ENCODE peak calls at places on chromosomes 5 and 9, in eight cellular contexts. P is cardiac fibroblast, E is adrenal gland, W is colonic mucosa, J is MM.1S, V is thyroid gland, D is A549, U is heart left ventricle. Y is an unnamed sample.
A peak's percentile ranks its signal among the peaks of the same experiment; 100 is the strongest.

GRCh38 chr5:7927466-7928375 is 58.8 kb downstream of the MTRR start:
- DNase-seq in E (peak; percentile 34), P (peak; percentile 59), U (peak; percentile 18), J (peak; percentile 44), D (peak; percentile 60), V (peak; percentile 66), W (peak; percentile 71), Y (peak; percentile 10)

GRCh38 chr5:2581418-2581817 is 170.1 kb downstream of the IRX2 start:
- DNase-seq in W (no peak), P (no peak), D (no peak), V (no peak), J (no peak), E (no peak), U (no peak), Y (no peak)

GRCh38 chr9:1173211-1173610 is 123.1 kb downstream of the DMRT2 start:
- DNase-seq in V (peak; percentile 29), U (no peak), J (no peak), P (no peak), W (peak; percentile 61), E (no peak), D (no peak), Y (no peak)

GRCh38 chr5:73299665-73300435 is 126.9 kb downstream of the TMEM174 start:
- DNase-seq in D (no peak), V (no peak), E (no peak), J (no peak), P (no peak), W (no peak), U (no peak), Y (no peak)

GRCh38 chr9:133529457-133529856 is 4.7 kb upstream of the MYMK start:
- DNase-seq in V (no peak), E (no peak), W (no peak), J (no peak), D (no peak), U (no peak), P (no peak), Y (no peak)

GRCh38 chr9:112878752-112879151 is 11.9 kb downstream of the SLC46A2 start:
- DNase-seq in P (no peak), D (no peak), W (no peak), E (no peak), J (no peak), U (no peak), V (no peak), Y (no peak)

GRCh38 chr5:90050135-90050534 is 359.4 kb downstream of the CETN3 start:
- DNase-seq in J (no peak), U (no peak), D (no peak), E (no peak), W (no peak), P (no peak), V (no peak), Y (no peak)

GRCh38 chr9:129356871-129357772 is 179.1 kb upstream of the IER5L start:
- DNase-seq in P (no peak), J (no peak), V (no peak), E (no peak), W (no peak), D (no peak), U (no peak), Y (no peak)

DNA sequence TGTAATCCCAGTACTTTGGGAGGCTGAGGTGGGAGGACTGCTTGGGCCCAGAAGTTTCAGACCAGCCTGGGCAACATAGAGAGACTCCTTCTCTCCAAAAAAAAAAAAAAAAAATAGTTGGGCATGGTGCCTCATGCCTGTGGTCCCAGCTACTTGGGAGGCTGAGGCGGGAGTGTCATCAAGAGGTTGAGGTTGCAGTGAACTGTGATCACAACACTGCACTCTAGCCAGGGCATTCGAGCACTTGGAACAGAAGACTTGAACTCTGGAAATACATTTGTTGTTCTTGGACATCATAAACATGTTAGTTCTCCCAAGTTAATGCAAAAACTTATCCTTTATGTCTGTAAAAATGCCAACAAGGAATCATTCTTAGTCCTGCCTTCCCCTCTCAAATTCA is 29.6 kb downstream of the EHMT1 start:
- DNase-seq in D (no peak), J (no peak), E (no peak), W (no peak), U (no peak), P (peak; percentile 59), V (no peak), Y (no peak)
- TF ChIP-seq CTCF in D (no peak), J (no peak), E (no peak), W (no peak), U (no peak), P (no peak), V (no peak), Y (no peak)

GRCh38 chr5:83393467-83393866 is 78.1 kb upstream of the VCAN start:
- DNase-seq in W (no peak), D (no peak), P (no peak), E (no peak), J (no peak), U (no peak), V (no peak), Y (no peak)
- H3K4me3 ChIP-seq in W (no peak overlapping the region), D (no peak overlapping the region), P (no peak overlapping the region), E (no peak overlapping the region), J (no peak overlapping the region), U (no peak overlapping the region), V (no peak overlapping the region), Y (no peak overlapping the region)

DNA sequence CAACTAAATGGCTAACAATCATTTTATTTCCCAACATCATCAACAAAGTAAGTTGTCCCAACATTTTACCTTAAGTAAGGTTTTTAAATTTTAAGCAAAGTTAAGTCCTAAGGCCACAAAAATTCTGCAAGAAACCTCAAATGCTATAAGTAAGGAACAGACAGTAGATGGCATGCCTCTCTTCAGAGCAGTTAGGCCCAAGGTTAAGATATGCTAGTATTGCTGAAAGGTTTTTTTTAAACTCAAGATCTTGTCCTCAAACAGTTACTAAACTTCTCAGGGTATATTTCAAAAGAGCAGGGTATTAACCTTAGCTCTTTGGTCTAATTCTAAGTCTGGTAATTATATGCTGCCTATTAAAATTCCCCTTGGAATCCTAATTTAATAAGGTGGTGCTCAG is 35.1 kb downstream of the PJA2 start:
- DNase-seq in V (no peak), U (no peak), P (peak; percentile 26), W (no peak), D (no peak), E (no peak), J (no peak), Y (no peak)
- TF ChIP-seq CTCF in V (no peak), U (no peak), P (no peak), W (no peak), D (no peak), E (no peak), J (no peak), Y (no peak)

DNA sequence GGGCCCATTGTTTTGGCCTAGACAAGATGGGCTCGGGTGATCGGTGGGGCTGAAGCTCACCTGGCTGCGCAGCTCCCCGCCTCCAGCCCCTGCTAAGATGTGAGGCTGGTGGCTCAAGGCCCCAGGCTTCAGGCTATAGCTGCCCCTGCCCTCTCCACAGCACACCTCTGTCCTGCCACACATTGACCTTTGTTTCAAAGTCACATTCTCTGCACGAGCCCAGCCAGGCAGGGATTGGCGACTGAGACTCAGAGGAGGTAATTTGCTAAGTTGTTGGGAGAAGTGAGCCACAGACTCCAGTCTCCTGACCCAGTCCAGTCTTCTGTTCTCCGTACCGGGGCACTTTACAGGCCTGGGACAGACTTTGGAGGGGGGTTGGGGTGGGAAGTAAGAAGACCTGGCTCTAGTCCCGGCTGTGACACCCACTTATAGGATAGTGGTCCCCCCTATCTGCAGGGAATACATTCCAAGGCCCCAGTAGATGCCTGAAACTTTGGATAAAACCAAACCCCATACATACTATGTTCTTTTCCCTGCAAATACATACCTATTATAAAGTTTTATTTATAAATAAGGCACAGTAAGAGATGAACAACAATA is 13.4 kb downstream of the PDGFRB start:
- DNase-seq in E (no peak), P (no peak), V (no peak), D (no peak), U (no peak), J (no peak), W (no peak), Y (no peak)
- H3K4me3 ChIP-seq in E (no peak overlapping the region), P (no peak overlapping the region), V (no peak overlapping the region), D (no peak overlapping the region), U (no peak overlapping the region), J (no peak overlapping the region), W (no peak overlapping the region), Y (no peak overlapping the region)

GRCh38 chr9:35755071-35755470 is 995 bp upstream of the MSMP start:
- DNase-seq in U (no peak), P (no peak), J (no peak), D (no peak), E (no peak), V (no peak), W (no peak), Y (no peak)

GRCh38 chr9:35757527-35758275 is 3.6 kb upstream of the MSMP start:
- DNase-seq in P (peak; percentile 11), V (peak; percentile 47), U (peak; percentile 62), E (peak; percentile 53), J (no peak), D (peak; percentile 52), W (no peak), Y (no peak)

GRCh38 chr9:35758475-35759050 is 4.5 kb upstream of the MSMP start:
- DNase-seq in W (no peak), P (peak; percentile 86), V (peak; percentile 50), E (no peak), D (no peak), U (no peak), J (no peak), Y (no peak)

GRCh38 chr9:35756275-35756742 is 2.2 kb upstream of the MSMP start:
- DNase-seq in W (peak; percentile 85), V (peak; percentile 68), U (peak; percentile 65), J (peak; percentile 66), E (peak; percentile 75), P (peak; percentile 32), D (no peak), Y (no peak)

GRCh38 chr9:35756743-35757526 is 2.9 kb upstream of the MSMP start:
- DNase-seq in V (peak; percentile 81), J (peak; percentile 51), U (peak; percentile 85), P (peak; percentile 22), E (peak; percentile 71), D (peak; percentile 64), W (peak; percentile 78), Y (peak; percentile 84)
- TF ChIP-seq CTCF in V (peak; percentile 61), J (no peak), U (peak; percentile 7), P (no peak), E (peak; percentile 7), D (peak; percentile 31), W (no peak), Y (no peak)

Y was measured in GM06990.